ENCODE peak calls at places on chromosomes 2 and 18, in five cellular contexts. One of them, this sample, is unnamed.

GRCh38 chr2:72982781-72983499 is 65.6 kb downstream of the EMX1 start:
- DNase-seq in Karpas-422: no peak
- DNase-seq in esophagus squamous epithelium: no peak
- DNase-seq in pancreas: no peak
- DNase-seq in body of pancreas: no peak
- DNase-seq in this sample: no peak

GRCh38 chr2:224401641-224402342 is at the start of gene FAM124B:
- DNase-seq in esophagus squamous epithelium: no peak
- DNase-seq in pancreas: no peak
- DNase-seq in Karpas-422: no peak
- DNase-seq in body of pancreas: peak; percentile 60
- DNase-seq in this sample: no peak

GRCh38 chr2:70897203-70897976 is 38.3 kb upstream of the ATP6V1B1 start:
- DNase-seq in Karpas-422: no peak
- DNase-seq in body of pancreas: no peak
- DNase-seq in esophagus squamous epithelium: no peak
- DNase-seq in pancreas: no peak
- DNase-seq in this sample: no peak

GRCh38 chr2:193963472-193964119 is 1693.4 kb upstream of the SLC39A10 start:
- DNase-seq in body of pancreas: peak; percentile 4
- DNase-seq in esophagus squamous epithelium: no peak
- DNase-seq in Karpas-422: peak; percentile 43
- DNase-seq in pancreas: no peak
- DNase-seq in this sample: no peak

GRCh38 chr18:56402872-56403516 is 235.4 kb downstream of the TXNL1 start:
- DNase-seq in esophagus squamous epithelium: no peak
- DNase-seq in body of pancreas: peak; percentile 5
- DNase-seq in Karpas-422: no peak
- DNase-seq in pancreas: no peak
- DNase-seq in this sample: no peak

GRCh38 chr18:50866765-50867164 is 12.2 kb upstream of the ME2 start:
- DNase-seq in Karpas-422: peak; percentile 65
- DNase-seq in pancreas: no peak
- DNase-seq in esophagus squamous epithelium: no peak
- DNase-seq in body of pancreas: no peak
- DNase-seq in this sample: no peak

GRCh38 chr2:182477774-182478173 is 50.9 kb upstream of the PDE1A start:
- DNase-seq in esophagus squamous epithelium: no peak
- DNase-seq in pancreas: no peak
- DNase-seq in body of pancreas: no peak
- DNase-seq in Karpas-422: no peak
- DNase-seq in this sample: no peak

GRCh38 chr2:231926180-231926741 is at the start of gene NPPC:
- DNase-seq in esophagus squamous epithelium: no peak
- DNase-seq in pancreas: no peak
- DNase-seq in Karpas-422: peak; percentile 93
- DNase-seq in body of pancreas: peak; percentile 33
- DNase-seq in this sample: peak; percentile 8

GRCh38 chr18:59910967-59911366 is 11.2 kb downstream of the PMAIP1 start:
- DNase-seq in Karpas-422: no peak
- DNase-seq in esophagus squamous epithelium: no peak
- DNase-seq in body of pancreas: no peak
- DNase-seq in pancreas: no peak
- DNase-seq in this sample: no peak

GRCh38 chr2:111676423-111676822 is 207.6 kb downstream of the ANAPC1 start:
- DNase-seq in Karpas-422: no peak
- DNase-seq in body of pancreas: no peak
- DNase-seq in pancreas: no peak
- DNase-seq in esophagus squamous epithelium: no peak
- DNase-seq in this sample: no peak

GRCh38 chr2:157901325-157901724 is 25.2 kb upstream of the ACVR1 start:
- DNase-seq in body of pancreas: no peak
- DNase-seq in esophagus squamous epithelium: no peak
- DNase-seq in Karpas-422: peak; percentile 45
- DNase-seq in pancreas: no peak
- DNase-seq in this sample: no peak

GRCh38 chr2:30679416-30680088 is 127.7 kb downstream of the CAPN13 start:
- DNase-seq in esophagus squamous epithelium: no peak
- DNase-seq in pancreas: no peak
- DNase-seq in Karpas-422: no peak
- DNase-seq in body of pancreas: no peak
- DNase-seq in this sample: no peak

GRCh38 chr18:33577688-33578370 is at the start of gene ASXL3:
- DNase-seq in body of pancreas: peak; percentile 40
- DNase-seq in esophagus squamous epithelium: no peak
- DNase-seq in Karpas-422: no peak
- DNase-seq in pancreas: peak; percentile 46
- DNase-seq in this sample: no peak

GRCh38 chr18:10320848-10321247 is 133.6 kb upstream of the APCDD1 start:
- DNase-seq in body of pancreas: peak; percentile 18
- DNase-seq in esophagus squamous epithelium: no peak
- DNase-seq in Karpas-422: no peak
- DNase-seq in pancreas: no peak
- DNase-seq in this sample: no peak

GRCh38 chr2:238238766-238239551 is 879 bp downstream of the HES6 start:
- DNase-seq in esophagus squamous epithelium: no peak
- DNase-seq in pancreas: peak; percentile 46
- DNase-seq in body of pancreas: peak; percentile 41
- DNase-seq in Karpas-422: no peak
- DNase-seq in this sample: peak; percentile 20

GRCh38 chr2:8086796-8087479 is 594.9 kb upstream of the ID2 start:
- DNase-seq in pancreas: no peak
- DNase-seq in Karpas-422: no peak
- DNase-seq in esophagus squamous epithelium: no peak
- DNase-seq in body of pancreas: peak; percentile 5
- DNase-seq in this sample: no peak

GRCh38 chr2:85755122-85756027 is 1.6 kb downstream of the ATOH8 start:
- DNase-seq in pancreas: no peak
- DNase-seq in esophagus squamous epithelium: no peak
- DNase-seq in Karpas-422: no peak
- DNase-seq in body of pancreas: no peak
- DNase-seq in this sample: no peak

DNA sequence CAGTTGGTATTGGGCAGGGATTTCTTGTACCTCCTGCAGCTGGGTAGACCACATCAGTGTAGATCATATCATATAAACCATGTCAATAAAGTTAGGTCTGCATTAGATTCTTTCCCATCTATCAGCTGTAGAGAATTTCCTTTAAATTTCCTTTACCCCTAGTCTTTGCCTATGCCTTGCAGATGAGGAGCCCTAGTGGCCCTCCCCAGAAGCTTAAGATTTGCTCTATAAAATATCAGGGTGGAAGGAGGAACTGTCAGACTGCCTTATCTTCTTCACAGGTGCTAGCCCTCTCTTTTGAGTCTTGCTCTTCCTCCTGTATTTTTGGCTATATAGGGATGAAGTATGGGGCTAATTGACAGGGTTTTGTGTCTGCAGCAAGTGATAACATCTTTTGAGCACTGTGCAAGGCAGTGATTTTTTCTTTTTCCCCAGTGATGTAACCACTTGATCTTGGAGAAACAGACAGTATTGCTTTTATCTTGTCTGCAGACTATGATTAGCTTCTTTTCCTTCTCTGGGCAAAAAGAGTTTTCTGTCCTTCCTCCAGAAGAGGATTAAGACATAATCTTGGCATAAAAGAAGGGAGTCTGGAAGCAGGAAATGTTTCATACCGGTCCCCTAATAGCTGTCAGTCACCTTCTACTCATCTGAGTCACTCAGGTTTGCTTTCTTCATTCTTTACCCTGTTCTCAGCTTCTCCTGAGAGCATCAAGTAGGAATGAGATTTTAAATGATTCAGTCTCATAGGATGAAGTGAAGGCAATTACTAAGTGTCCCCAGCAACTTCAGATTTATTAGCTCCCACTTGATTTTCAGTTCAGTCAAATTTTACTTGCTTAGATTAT is 286.4 kb downstream of the CDH19 start:
- DNase-seq in esophagus squamous epithelium: no peak
- DNase-seq in Karpas-422: no peak
- DNase-seq in pancreas: no peak
- DNase-seq in body of pancreas: no peak
- DNase-seq in this sample: no peak
- H3K27ac ChIP-seq in esophagus squamous epithelium: no peak overlapping the region
- H3K27ac ChIP-seq in Karpas-422: no peak overlapping the region
- H3K27ac ChIP-seq in pancreas: no peak overlapping the region
- H3K27ac ChIP-seq in body of pancreas: no peak overlapping the region
- H3K27ac ChIP-seq in this sample: no peak overlapping the region

DNA sequence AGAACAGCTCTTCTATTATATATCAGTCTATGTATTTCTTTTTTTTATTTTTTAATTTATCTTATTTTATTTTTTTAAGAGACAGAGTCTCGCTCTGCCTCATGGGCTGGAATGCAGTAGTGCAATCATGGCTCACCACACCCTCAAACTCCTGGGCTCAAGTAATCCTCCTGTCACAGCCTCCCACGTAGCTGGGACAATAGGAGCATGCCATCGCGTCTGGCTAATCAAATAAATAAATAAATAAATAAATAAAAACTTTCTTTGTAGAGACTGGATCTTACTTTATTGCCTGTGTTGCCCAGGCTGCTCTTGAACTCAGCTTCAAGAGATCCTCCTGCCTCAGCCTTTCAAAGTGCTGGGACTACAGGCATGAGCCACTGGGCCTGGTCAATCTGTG is 117.0 kb downstream of the RBMS1 start:
- DNase-seq in pancreas: no peak
- DNase-seq in body of pancreas: no peak
- DNase-seq in Karpas-422: peak; percentile 7
- DNase-seq in esophagus squamous epithelium: no peak
- DNase-seq in this sample: no peak
- H3K4me1 ChIP-seq in pancreas: peaks cover 3% of the 10 kb centered on the region
- H3K4me1 ChIP-seq in body of pancreas: peaks cover 23% of the 10 kb centered on the region
- H3K4me1 ChIP-seq in Karpas-422: no peaks in the 10 kb centered on the region
- H3K4me1 ChIP-seq in esophagus squamous epithelium: peaks cover 59% of the 10 kb centered on the region
- H3K4me1 ChIP-seq in this sample: peaks cover 71% of the 10 kb centered on the region

GRCh38 chr18:68676913-68677312 is 38.0 kb downstream of the TMX3 start:
- DNase-seq in esophagus squamous epithelium: no peak
- DNase-seq in body of pancreas: no peak
- DNase-seq in Karpas-422: no peak
- DNase-seq in pancreas: no peak
- DNase-seq in this sample: no peak
- H3K36me3 ChIP-seq in esophagus squamous epithelium: peaks cover 72% of the 10 kb centered on the region
- H3K36me3 ChIP-seq in body of pancreas: no peaks in the 10 kb centered on the region
- H3K36me3 ChIP-seq in Karpas-422: peaks cover 64% of the 10 kb centered on the region
- H3K36me3 ChIP-seq in pancreas: no peaks in the 10 kb centered on the region
- H3K36me3 ChIP-seq in this sample: peaks cover 20% of the 10 kb centered on the region

GRCh38 chr2:226131299-226131784 is 668.3 kb downstream of the IRS1 start:
- DNase-seq in esophagus squamous epithelium: no peak
- DNase-seq in Karpas-422: no peak
- DNase-seq in body of pancreas: peak; percentile 74
- DNase-seq in pancreas: peak; percentile 69
- DNase-seq in this sample: no peak

GRCh38 chr2:226132632-226133215 is 666.9 kb downstream of the IRS1 start:
- DNase-seq in body of pancreas: no peak
- DNase-seq in pancreas: no peak
- DNase-seq in esophagus squamous epithelium: no peak
- DNase-seq in Karpas-422: no peak
- DNase-seq in this sample: no peak

GRCh38 chr2:226126104-226126503 is 673.5 kb downstream of the IRS1 start:
- DNase-seq in esophagus squamous epithelium: no peak
- DNase-seq in pancreas: no peak
- DNase-seq in Karpas-422: no peak
- DNase-seq in body of pancreas: no peak
- DNase-seq in this sample: no peak

GRCh38 chr2:226127682-226128081 is 671.9 kb downstream of the IRS1 start:
- DNase-seq in Karpas-422: no peak
- DNase-seq in body of pancreas: no peak
- DNase-seq in esophagus squamous epithelium: no peak
- DNase-seq in pancreas: no peak
- DNase-seq in this sample: no peak

GRCh38 chr2:226130192-226130591 is 669.4 kb downstream of the IRS1 start:
- DNase-seq in Karpas-422: no peak
- DNase-seq in esophagus squamous epithelium: no peak
- DNase-seq in body of pancreas: no peak
- DNase-seq in pancreas: no peak
- DNase-seq in this sample: no peak
- H3K27ac ChIP-seq in Karpas-422: no peak overlapping the region
- H3K27ac ChIP-seq in esophagus squamous epithelium: no peak overlapping the region
- H3K27ac ChIP-seq in body of pancreas: no peak overlapping the region
- H3K27ac ChIP-seq in pancreas: no peak overlapping the region
- H3K27ac ChIP-seq in this sample: no peak overlapping the region

GRCh38 chr2:107020386-107020785 is 134.4 kb upstream of the ST6GAL2 start:
- DNase-seq in Karpas-422: no peak
- DNase-seq in esophagus squamous epithelium: no peak
- DNase-seq in pancreas: no peak
- DNase-seq in body of pancreas: no peak
- DNase-seq in this sample: no peak
- H3K4me1 ChIP-seq in Karpas-422: no peaks in the 10 kb centered on the region
- H3K4me1 ChIP-seq in esophagus squamous epithelium: no peaks in the 10 kb centered on the region
- H3K4me1 ChIP-seq in pancreas: no peaks in the 10 kb centered on the region
- H3K4me1 ChIP-seq in body of pancreas: no peaks in the 10 kb centered on the region
- H3K4me1 ChIP-seq in this sample: no peaks in the 10 kb centered on the region

This sample was measured in CD8-positive, alpha-beta memory T cell.